ENCODE peak calls at places on chromosomes 1 and 21, in eight cellular contexts. L, Y, U, S, O, I, D and A are unnamed samples.

GRCh38 chr1:244273845-244274619 is 177.7 kb downstream of the ADSS2 start:
- DNase-seq in L (peak), Y (peak), U (no peak), S (peak), O (peak), I (peak), D (peak), A (no peak)

GRCh38 chr1:151175036-151175741 is 592 bp downstream of the TMOD4 start:
- DNase-seq in L (no peak), Y (no peak), U (no peak), S (peak), O (no peak), I (peak), D (no peak), A (no peak)

GRCh38 chr1:30263888-30264671 is 459.3 kb downstream of the MATN1 start:
- DNase-seq in L (no peak), Y (no peak), U (no peak), S (no peak), O (no peak), I (no peak), D (no peak), A (no peak)

GRCh38 chr1:212396638-212397037 is 18.0 kb downstream of the PACC1 start:
- DNase-seq in L (no peak), Y (no peak), U (no peak), S (peak), O (no peak), I (peak), D (no peak), A (no peak)

GRCh38 chr1:189269011-189269410 is 1208.7 kb downstream of the BRINP3 start:
- DNase-seq in L (no peak), Y (no peak), U (peak), S (peak), O (no peak), I (peak), D (peak), A (no peak)

GRCh38 chr1:77536813-77537212 is 145.6 kb downstream of the ZZZ3 start:
- DNase-seq in L (no peak), Y (peak), U (no peak), S (peak), O (no peak), I (peak), D (peak), A (no peak)

GRCh38 chr1:101005871-101006270 is 19.7 kb downstream of the DPH5 start:
- DNase-seq in L (no peak), Y (no peak), U (no peak), S (peak), O (no peak), I (no peak), D (no peak), A (no peak)

GRCh38 chr1:236122176-236122575 is 20.2 kb upstream of the GPR137B start:
- DNase-seq in L (no peak), Y (no peak), U (no peak), S (no peak), O (no peak), I (no peak), D (no peak), A (no peak)

GRCh38 chr1:234619071-234619480 is 9.1 kb upstream of the IRF2BP2 start:
- DNase-seq in L (no peak), Y (no peak), U (no peak), S (no peak), O (no peak), I (peak), D (no peak), A (no peak)

GRCh38 chr1:40774266-40774998 is 9.2 kb upstream of the KCNQ4 start:
- DNase-seq in L (peak), Y (no peak), U (peak), S (peak), O (peak), I (peak), D (peak), A (no peak)

GRCh38 chr1:246117066-246117791 is 389.9 kb downstream of the SMYD3 start:
- DNase-seq in L (peak), Y (peak), U (peak), S (peak), O (peak), I (peak), D (no peak), A (peak)

GRCh38 chr1:206836111-206836510 is 29.3 kb upstream of the IL20 start:
- DNase-seq in L (no peak), Y (no peak), U (no peak), S (no peak), O (no peak), I (peak), D (no peak), A (no peak)

GRCh38 chr1:62724430-62724829 is 36.2 kb upstream of the DOCK7 start:
- DNase-seq in L (no peak), Y (no peak), U (no peak), S (no peak), O (no peak), I (no peak), D (no peak), A (no peak)

GRCh38 chr1:29878501-29878900 is 642.2 kb downstream of the PTPRU start:
- DNase-seq in L (no peak), Y (no peak), U (no peak), S (no peak), O (no peak), I (no peak), D (no peak), A (no peak)

GRCh38 chr1:109112056-109112651 is 1.8 kb upstream of the ELAPOR1 start:
- DNase-seq in L (no peak), Y (no peak), U (no peak), S (peak), O (no peak), I (peak), D (no peak), A (no peak)

GRCh38 chr1:4661595-4661917 is 7.1 kb downstream of the AJAP1 start:
- DNase-seq in L (no peak), Y (no peak), U (no peak), S (no peak), O (no peak), I (no peak), D (no peak), A (no peak)

GRCh38 chr1:195591917-195592672 is 1016.1 kb downstream of the KCNT2 start:
- DNase-seq in L (no peak), Y (no peak), U (no peak), S (peak), O (no peak), I (no peak), D (peak), A (no peak)

GRCh38 chr1:76595024-76595423 is 272.3 kb upstream of the ST6GALNAC5 start:
- DNase-seq in L (no peak), Y (no peak), U (peak), S (no peak), O (peak), I (no peak), D (no peak), A (no peak)

GRCh38 chr1:172970186-172970585 is 80.6 kb downstream of the TNFSF18 start:
- DNase-seq in L (no peak), Y (no peak), U (peak), S (no peak), O (no peak), I (peak), D (peak), A (no peak)

GRCh38 chr21:14526816-14527689 is 19.1 kb downstream of the SAMSN1 start:
- DNase-seq in L (no peak), Y (no peak), U (no peak), S (no peak), O (no peak), I (no peak), D (no peak), A (no peak)

GRCh38 chr21:44931137-44931500 is 8.7 kb upstream of the SLX9 start:
- DNase-seq in L (no peak), Y (no peak), U (no peak), S (peak), O (peak), I (peak), D (no peak), A (no peak)

GRCh38 chr1:43144228-43144627 is 27.9 kb downstream of the EBNA1BP2 start:
- DNase-seq in L (no peak), Y (peak), U (no peak), S (peak), O (no peak), I (peak), D (no peak), A (no peak)

GRCh38 chr1:30372792-30373433 is 350.5 kb downstream of the MATN1 start:
- DNase-seq in L (no peak), Y (no peak), U (no peak), S (no peak), O (no peak), I (no peak), D (no peak), A (no peak)

GRCh38 chr1:23793018-23793781 is 2.3 kb downstream of the LYPLA2 start:
- DNase-seq in L (peak), Y (no peak), U (no peak), S (peak), O (no peak), I (peak), D (no peak), A (no peak)

GRCh38 chr21:38958940-38959685 is 153.4 kb downstream of the ETS2 start:
- DNase-seq in L (no peak), Y (peak), U (no peak), S (peak), O (peak), I (peak), D (no peak), A (no peak)

GRCh38 chr1:7761103-7761502 is 10.0 kb upstream of the VAMP3 start:
- DNase-seq in L (no peak), Y (no peak), U (no peak), S (no peak), O (no peak), I (no peak), D (no peak), A (no peak)

GRCh38 chr1:2628933-2629626 is 3.7 kb downstream of the MMEL1 start:
- DNase-seq in L (no peak), Y (no peak), U (peak), S (no peak), O (no peak), I (no peak), D (no peak), A (no peak)

GRCh38 chr1:63935148-63935547 is 161.3 kb downstream of the ROR1 start:
- DNase-seq in L (peak), Y (no peak), U (no peak), S (peak), O (no peak), I (peak), D (no peak), A (no peak)
- TF ChIP-seq CTCF in L (peak), Y (peak), U (peak), S (peak), O (no peak), I (peak), D (peak), A (peak)

GRCh38 chr1:17621691-17622090 is 82.2 kb downstream of the ARHGEF10L start:
- DNase-seq in L (no peak), Y (no peak), U (no peak), S (no peak), O (no peak), I (no peak), D (no peak), A (no peak)
- H3K4me3 ChIP-seq in L (no peak), Y (no peak), U (no peak), S (no peak), O (no peak), I (no peak), D (no peak), A (no peak)

GRCh38 chr1:6727535-6727934 is 25.9 kb upstream of the DNAJC11 start:
- DNase-seq in L (peak), Y (peak), U (peak), S (peak), O (peak), I (peak), D (peak), A (peak)
- TF ChIP-seq CTCF in L (peak), Y (peak), U (peak), S (peak), O (peak), I (peak), D (peak), A (peak)

GRCh38 chr1:97245682-97246081 is 524.1 kb downstream of the PTBP2 start:
- DNase-seq in L (no peak), Y (no peak), U (no peak), S (peak), O (no peak), I (peak), D (no peak), A (no peak)
- H3K4me3 ChIP-seq in L (no peak), Y (no peak), U (no peak), S (no peak), O (no peak), I (peak), D (no peak), A (no peak)

DNA sequence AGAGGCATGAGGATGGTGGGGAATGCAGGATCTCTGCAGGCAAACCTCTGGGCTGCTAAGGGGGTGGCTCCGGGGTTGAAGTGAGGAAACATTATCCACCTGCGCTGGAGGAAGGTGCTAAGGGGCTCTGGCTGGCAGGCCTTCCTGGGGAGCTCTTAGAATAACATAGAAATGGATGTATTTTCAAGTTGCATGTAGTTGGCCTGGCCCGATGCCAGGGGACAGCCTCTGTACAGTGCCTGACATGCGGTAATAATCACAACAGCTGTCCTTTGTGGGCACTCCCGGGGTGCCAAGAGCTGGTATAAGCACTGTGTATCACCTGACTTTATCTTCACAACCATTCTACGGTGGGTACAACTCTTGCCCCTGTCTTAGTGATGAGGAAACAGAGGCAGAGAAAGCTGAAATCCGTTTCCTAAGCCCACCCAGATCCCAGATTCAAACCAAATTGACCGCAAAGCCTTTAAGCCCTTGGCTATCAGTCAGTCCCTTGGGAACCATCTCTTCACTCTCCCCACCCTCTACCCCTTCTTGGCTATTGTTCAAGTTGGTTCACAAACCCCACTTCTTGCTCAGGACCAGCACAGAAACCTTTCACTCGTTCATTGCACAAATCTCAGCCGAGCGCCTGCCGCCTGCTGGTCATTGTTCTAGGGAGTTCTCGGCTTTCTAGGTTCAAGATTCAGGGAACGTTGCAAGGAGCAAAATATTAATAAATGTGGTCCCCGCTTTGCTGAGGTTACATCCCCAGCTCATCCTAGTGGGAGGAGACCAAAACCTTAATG is 30.9 kb downstream of the PADI4 start:
- DNase-seq in L (no peak), Y (no peak), U (no peak), S (no peak), O (peak), I (no peak), D (no peak), A (no peak)
- TF ChIP-seq CTCF in L (no peak), Y (peak), U (peak), S (peak), O (no peak), I (no peak), D (no peak), A (no peak)

DNA sequence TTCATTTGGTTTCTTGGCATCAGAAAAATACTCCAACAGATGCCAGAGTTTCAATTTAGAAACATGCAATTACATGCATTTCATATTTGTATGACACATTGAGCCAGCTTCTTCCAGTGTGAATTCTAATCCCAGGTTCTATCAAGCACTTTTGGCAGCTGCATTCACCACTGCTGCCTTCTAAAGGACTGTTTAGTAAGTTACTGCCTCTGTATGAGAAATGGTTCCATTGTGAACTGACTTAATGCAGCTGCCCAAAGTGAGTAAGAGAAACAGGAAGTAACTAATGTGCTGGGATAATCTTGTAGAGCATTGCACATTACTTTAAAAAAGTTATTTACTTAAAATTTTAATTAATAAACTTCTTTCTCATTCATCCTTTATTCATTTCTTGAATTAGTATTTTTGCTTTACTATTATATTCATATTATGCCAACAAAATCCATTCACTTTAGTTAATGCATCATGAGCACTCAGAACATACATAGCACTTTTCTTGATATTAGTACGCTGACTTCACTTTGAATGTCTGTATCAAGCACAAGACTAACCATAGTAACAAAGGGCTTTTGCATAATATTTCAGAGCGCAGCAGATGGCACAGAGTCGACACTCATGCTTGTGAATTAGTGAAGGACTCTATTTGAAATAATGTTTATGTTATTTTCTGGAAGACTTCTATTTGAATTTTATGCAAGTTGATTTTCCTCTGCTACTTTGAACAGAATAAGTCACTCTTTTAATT is 9.9 kb downstream of the RGS18 start:
- DNase-seq in L (no peak), Y (no peak), U (no peak), S (peak), O (no peak), I (peak), D (no peak), A (no peak)
- H3K4me3 ChIP-seq in L (no peak), Y (no peak), U (no peak), S (no peak), O (no peak), I (no peak), D (no peak), A (no peak)

DNA sequence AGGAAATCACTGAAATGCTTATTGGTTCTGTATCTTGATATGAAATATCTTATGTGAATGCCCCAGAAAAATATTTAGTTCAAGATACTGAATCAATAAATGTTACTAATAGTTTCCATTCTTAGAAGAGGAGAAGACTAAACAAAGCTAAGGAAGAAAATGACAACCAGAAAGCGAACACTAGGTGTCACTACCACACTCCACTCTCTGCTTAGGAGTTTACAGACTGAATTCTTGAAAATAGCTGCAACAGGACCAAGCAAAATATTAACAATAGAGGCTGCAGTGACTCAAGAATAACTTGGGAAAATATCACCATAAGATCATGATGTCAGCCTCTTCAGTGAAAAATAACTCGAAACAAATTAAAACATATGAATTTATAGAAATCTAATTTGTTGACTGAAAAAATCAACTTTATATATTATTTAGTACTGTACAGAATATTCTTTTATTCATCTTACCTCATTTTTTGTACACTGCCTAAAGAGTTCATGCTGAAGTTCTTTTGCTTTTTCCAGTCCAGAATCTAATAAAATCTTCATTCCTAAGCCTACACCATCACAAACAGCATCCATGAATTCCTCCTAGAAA is 61.6 kb downstream of the KIF14 start:
- DNase-seq in L (no peak), Y (peak), U (peak), S (peak), O (peak), I (peak), D (peak), A (no peak)
- TF ChIP-seq CTCF in L (peak), Y (peak), U (peak), S (peak), O (no peak), I (peak), D (peak), A (peak)

GRCh38 chr1:27357281-27358037 is 9.3 kb downstream of the MAP3K6 start:
- DNase-seq in L (peak), Y (no peak), U (peak), S (peak), O (peak), I (peak), D (no peak), A (no peak)

GRCh38 chr1:27356628-27357280 is 10.0 kb downstream of the MAP3K6 start:
- DNase-seq in L (no peak), Y (no peak), U (peak), S (no peak), O (peak), I (no peak), D (no peak), A (no peak)

GRCh38 chr1:27355683-27356082 is 11.1 kb downstream of the MAP3K6 start:
- DNase-seq in L (no peak), Y (no peak), U (no peak), S (no peak), O (no peak), I (no peak), D (no peak), A (no peak)

GRCh38 chr1:27358038-27358927 is 8.5 kb downstream of the MAP3K6 start:
- DNase-seq in L (no peak), Y (no peak), U (no peak), S (no peak), O (no peak), I (no peak), D (no peak), A (no peak)

DNA sequence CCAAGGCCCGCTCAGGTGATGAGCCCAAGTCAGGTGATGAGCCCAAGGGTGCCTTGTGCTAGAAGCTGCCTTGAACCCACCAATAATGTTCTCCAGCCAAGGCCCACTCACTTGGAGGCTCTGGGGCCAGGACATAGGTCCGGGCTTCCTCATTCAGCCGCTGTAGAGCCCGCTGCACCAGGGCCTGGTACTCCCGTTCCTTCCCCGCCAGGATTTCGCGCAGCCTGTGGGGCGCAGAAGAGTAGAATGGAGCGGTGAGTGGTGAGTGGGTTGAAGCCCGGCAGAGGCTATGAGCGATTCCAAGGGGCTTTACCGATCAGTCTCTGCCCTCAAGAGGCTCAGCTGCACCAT is 10.5 kb downstream of the MAP3K6 start:
- DNase-seq in L (no peak), Y (no peak), U (no peak), S (no peak), O (no peak), I (no peak), D (no peak), A (no peak)
- H3K4me3 ChIP-seq in L (no peak), Y (no peak), U (no peak), S (no peak), O (no peak), I (no peak), D (no peak), A (peak)